ENCODE peak calls at places on chromosomes 11 and 22, in four cellular contexts. One of them, this sample, is unnamed.

GRCh38 chr22:23896523-23897186 is 2.5 kb downstream of the MIF start:
- DNase-seq in activated naive CD4-positive, alpha-beta T cell treated with anti-CD3 and anti-CD28 coated beads, Interleukin-2, amount 10 ng/mL, durations not matched to agents 7 days and 5 days: no peak
- DNase-seq in stimulated activated CD4-positive, alpha-beta T cell treated with anti-CD3 and anti-CD28 coated beads, Interleukin-2, amount 100 ng/mL, for 24 hours: no peak
- DNase-seq in HTR-8/SVneo: no peak
- DNase-seq in this sample: no peak

GRCh38 chr11:104873252-104873651 is 25.0 kb downstream of the CASP12 start:
- DNase-seq in HTR-8/SVneo: no peak
- DNase-seq in stimulated activated CD4-positive, alpha-beta T cell treated with anti-CD3 and anti-CD28 coated beads, Interleukin-2, amount 100 ng/mL, for 24 hours: no peak
- DNase-seq in activated naive CD4-positive, alpha-beta T cell treated with anti-CD3 and anti-CD28 coated beads, Interleukin-2, amount 10 ng/mL, durations not matched to agents 7 days and 5 days: no peak
- DNase-seq in this sample: no peak

GRCh38 chr22:49394116-49394785 is 433.4 kb downstream of the BRD1 start:
- DNase-seq in HTR-8/SVneo: no peak
- DNase-seq in stimulated activated CD4-positive, alpha-beta T cell treated with anti-CD3 and anti-CD28 coated beads, Interleukin-2, amount 100 ng/mL, for 24 hours: peak
- DNase-seq in activated naive CD4-positive, alpha-beta T cell treated with anti-CD3 and anti-CD28 coated beads, Interleukin-2, amount 10 ng/mL, durations not matched to agents 7 days and 5 days: no peak
- DNase-seq in this sample: no peak

GRCh38 chr11:11349870-11350325 is 3.2 kb downstream of the CSNK2A3 start:
- DNase-seq in activated naive CD4-positive, alpha-beta T cell treated with anti-CD3 and anti-CD28 coated beads, Interleukin-2, amount 10 ng/mL, durations not matched to agents 7 days and 5 days: no peak
- DNase-seq in HTR-8/SVneo: no peak
- DNase-seq in stimulated activated CD4-positive, alpha-beta T cell treated with anti-CD3 and anti-CD28 coated beads, Interleukin-2, amount 100 ng/mL, for 24 hours: no peak
- DNase-seq in this sample: no peak

GRCh38 chr22:23265389-23265700 is 85.0 kb downstream of the BCR start:
- DNase-seq in stimulated activated CD4-positive, alpha-beta T cell treated with anti-CD3 and anti-CD28 coated beads, Interleukin-2, amount 100 ng/mL, for 24 hours: no peak
- DNase-seq in HTR-8/SVneo: no peak
- DNase-seq in activated naive CD4-positive, alpha-beta T cell treated with anti-CD3 and anti-CD28 coated beads, Interleukin-2, amount 10 ng/mL, durations not matched to agents 7 days and 5 days: no peak
- DNase-seq in this sample: no peak

GRCh38 chr11:134481135-134481534 is 69.1 kb upstream of the B3GAT1 start:
- DNase-seq in activated naive CD4-positive, alpha-beta T cell treated with anti-CD3 and anti-CD28 coated beads, Interleukin-2, amount 10 ng/mL, durations not matched to agents 7 days and 5 days: no peak
- DNase-seq in HTR-8/SVneo: no peak
- DNase-seq in stimulated activated CD4-positive, alpha-beta T cell treated with anti-CD3 and anti-CD28 coated beads, Interleukin-2, amount 100 ng/mL, for 24 hours: no peak
- DNase-seq in this sample: no peak

GRCh38 chr22:48402591-48403031 is 1425.1 kb downstream of the BRD1 start:
- DNase-seq in stimulated activated CD4-positive, alpha-beta T cell treated with anti-CD3 and anti-CD28 coated beads, Interleukin-2, amount 100 ng/mL, for 24 hours: no peak
- DNase-seq in HTR-8/SVneo: no peak
- DNase-seq in activated naive CD4-positive, alpha-beta T cell treated with anti-CD3 and anti-CD28 coated beads, Interleukin-2, amount 10 ng/mL, durations not matched to agents 7 days and 5 days: no peak
- DNase-seq in this sample: no peak

GRCh38 chr11:101617735-101618332 is 34.0 kb upstream of the TRPC6 start:
- DNase-seq in activated naive CD4-positive, alpha-beta T cell treated with anti-CD3 and anti-CD28 coated beads, Interleukin-2, amount 10 ng/mL, durations not matched to agents 7 days and 5 days: no peak
- DNase-seq in stimulated activated CD4-positive, alpha-beta T cell treated with anti-CD3 and anti-CD28 coated beads, Interleukin-2, amount 100 ng/mL, for 24 hours: no peak
- DNase-seq in HTR-8/SVneo: peak
- DNase-seq in this sample: no peak

GRCh38 chr11:123523539-123523938 is 93.5 kb downstream of the GRAMD1B start:
- DNase-seq in activated naive CD4-positive, alpha-beta T cell treated with anti-CD3 and anti-CD28 coated beads, Interleukin-2, amount 10 ng/mL, durations not matched to agents 7 days and 5 days: no peak
- DNase-seq in HTR-8/SVneo: no peak
- DNase-seq in stimulated activated CD4-positive, alpha-beta T cell treated with anti-CD3 and anti-CD28 coated beads, Interleukin-2, amount 100 ng/mL, for 24 hours: no peak
- DNase-seq in this sample: no peak

GRCh38 chr11:30760341-30760740 is 174.2 kb upstream of the MPPED2 start:
- DNase-seq in activated naive CD4-positive, alpha-beta T cell treated with anti-CD3 and anti-CD28 coated beads, Interleukin-2, amount 10 ng/mL, durations not matched to agents 7 days and 5 days: no peak
- DNase-seq in HTR-8/SVneo: no peak
- DNase-seq in stimulated activated CD4-positive, alpha-beta T cell treated with anti-CD3 and anti-CD28 coated beads, Interleukin-2, amount 100 ng/mL, for 24 hours: no peak
- DNase-seq in this sample: no peak

GRCh38 chr11:33291004-33291777 is 34.0 kb downstream of the HIPK3 start:
- DNase-seq in activated naive CD4-positive, alpha-beta T cell treated with anti-CD3 and anti-CD28 coated beads, Interleukin-2, amount 10 ng/mL, durations not matched to agents 7 days and 5 days: no peak
- DNase-seq in HTR-8/SVneo: no peak
- DNase-seq in stimulated activated CD4-positive, alpha-beta T cell treated with anti-CD3 and anti-CD28 coated beads, Interleukin-2, amount 100 ng/mL, for 24 hours: no peak
- DNase-seq in this sample: no peak

GRCh38 chr11:115613986-115614625 is 109.9 kb upstream of the CADM1 start:
- DNase-seq in stimulated activated CD4-positive, alpha-beta T cell treated with anti-CD3 and anti-CD28 coated beads, Interleukin-2, amount 100 ng/mL, for 24 hours: no peak
- DNase-seq in activated naive CD4-positive, alpha-beta T cell treated with anti-CD3 and anti-CD28 coated beads, Interleukin-2, amount 10 ng/mL, durations not matched to agents 7 days and 5 days: no peak
- DNase-seq in HTR-8/SVneo: peak
- DNase-seq in this sample: no peak